ENCODE peak calls at places on chromosome 2, in seven cellular contexts. U is tibial artery; S is iris pigment epithelial cell; T is stimulated activated CD4-positive, alpha-beta T cell treated with anti-CD3 and anti-CD28 coated beads, Interleukin-4, amount 100 ng/mL, for 24 hours; I is AG20443; R is activated CD4-positive, alpha-beta T cell treated with anti-CD3 and anti-CD28 coated beads, Interleukin-2, amount 50 U/mL, for 48 hours; K is A549. J is an unnamed sample.

GRCh38 chr2:202267495-202267894 is 1.9 kb downstream of the NOP58 start:
- DNase-seq in I (no peak), T (no peak), R (no peak), S (no peak), U (no peak), K (no peak), J (no peak)

GRCh38 chr2:239684271-239684670 is 283.5 kb upstream of the HDAC4 start:
- DNase-seq in T (no peak), S (no peak), I (no peak), U (peak; percentile 12), K (no peak), R (no peak), J (no peak)

GRCh38 chr2:229714080-229714735 is at the start of gene DNER:
- DNase-seq in K (no peak), U (no peak), T (peak; percentile 35), R (peak; percentile 58), S (no peak), I (peak; percentile 64), J (no peak)

GRCh38 chr2:237911363-237912017 is 52.1 kb downstream of the RAMP1 start:
- DNase-seq in I (no peak), R (no peak), T (no peak), K (no peak), S (no peak), U (peak; percentile 65), J (no peak)

GRCh38 chr2:158772306-158773078 is 22.6 kb upstream of the DAPL1 start:
- DNase-seq in R (no peak), T (no peak), S (no peak), U (no peak), K (no peak), I (peak; percentile 48), J (no peak)

GRCh38 chr2:152034257-152034801 is 64.5 kb downstream of the CACNB4 start:
- DNase-seq in T (no peak), R (no peak), I (no peak), K (no peak), U (no peak), S (no peak), J (no peak)

GRCh38 chr2:71788186-71788525 is 334.8 kb downstream of the DYSF start:
- DNase-seq in R (no peak), U (no peak), K (no peak), T (no peak), I (no peak), S (no peak), J (no peak)

GRCh38 chr2:240299710-240300068 is 135.8 kb upstream of the GPC1 start:
- DNase-seq in I (peak; percentile 9), U (no peak), S (no peak), T (no peak), K (no peak), R (no peak), J (no peak)

GRCh38 chr2:134399096-134399495 is 145.2 kb downstream of the MGAT5 start:
- DNase-seq in I (no peak), K (no peak), R (no peak), T (no peak), U (no peak), S (peak; percentile 85), J (no peak)

GRCh38 chr2:239858179-239858578 is 167.0 kb downstream of the NDUFA10 start:
- DNase-seq in I (no peak), R (no peak), S (no peak), K (no peak), T (no peak), U (no peak), J (no peak)

GRCh38 chr2:10668402-10669012 is 21.3 kb downstream of the NOL10 start:
- DNase-seq in K (peak; percentile 72), R (no peak), S (peak; percentile 59), T (peak; percentile 45), U (no peak), I (no peak), J (peak; percentile 25)

GRCh38 chr2:150280255-150280654 is 207.2 kb downstream of the RND3 start:
- DNase-seq in U (no peak), I (peak; percentile 69), S (peak; percentile 78), R (no peak), K (no peak), T (no peak), J (no peak)

GRCh38 chr2:74441690-74442482 is at the start of gene RTKN:
- DNase-seq in K (peak; percentile 24), S (no peak), I (no peak), U (no peak), T (no peak), R (peak; percentile 40), J (peak; percentile 42)

GRCh38 chr2:188765522-188765921 is 208.7 kb upstream of the COL3A1 start:
- DNase-seq in U (no peak), I (peak; percentile 12), K (peak; percentile 30), S (peak; percentile 49), T (peak; percentile 4), R (no peak), J (no peak)

GRCh38 chr2:216012133-216012829 is 1.1 kb downstream of the MREG start:
- DNase-seq in T (no peak), U (no peak), K (peak; percentile 63), I (peak; percentile 37), R (no peak), S (peak; percentile 21), J (no peak)

GRCh38 chr2:65366595-65367125 is 65.7 kb downstream of the SPRED2 start:
- DNase-seq in S (peak; percentile 99), T (peak; percentile 50), I (peak; percentile 78), R (peak; percentile 41), K (peak; percentile 93), U (no peak), J (peak; percentile 48)

GRCh38 chr2:220465700-220466099 is 838.3 kb downstream of the SLC4A3 start:
- DNase-seq in T (no peak), U (no peak), S (no peak), R (no peak), I (no peak), K (no peak), J (no peak)

GRCh38 chr2:53021285-53021684 is 746.3 kb upstream of the CHAC2 start:
- DNase-seq in K (no peak), R (no peak), T (no peak), U (no peak), S (peak; percentile 24), I (peak; percentile 40), J (no peak)

GRCh38 chr2:16546128-16546754 is 119.4 kb downstream of the CYRIA start:
- DNase-seq in T (no peak), R (no peak), I (no peak), U (no peak), K (peak; percentile 42), S (peak; percentile 29), J (no peak)

GRCh38 chr2:36753706-36754221 is 57.3 kb downstream of the VIT start:
- DNase-seq in R (no peak), T (no peak), S (peak; percentile 10), K (no peak), I (no peak), U (no peak), J (no peak)

GRCh38 chr2:240202616-240203015 is 62.2 kb upstream of the OTOS start:
- DNase-seq in S (no peak), I (no peak), R (no peak), K (no peak), T (no peak), U (peak; percentile 25), J (no peak)

GRCh38 chr2:95267458-95268207 is 6.6 kb upstream of the PROM2 start:
- DNase-seq in T (no peak), R (no peak), K (no peak), U (peak; percentile 35), I (no peak), S (peak; percentile 34), J (no peak)

GRCh38 chr2:86398911-86399474 is 42.2 kb upstream of the KDM3A start:
- DNase-seq in U (no peak), I (no peak), R (no peak), S (no peak), K (no peak), T (no peak), J (no peak)

GRCh38 chr2:162301151-162301804 is 17.2 kb downstream of the IFIH1 start:
- DNase-seq in I (peak; percentile 43), R (peak; percentile 61), U (no peak), K (peak; percentile 60), T (peak; percentile 68), S (peak; percentile 76), J (no peak)

GRCh38 chr2:138193416-138194213 is 229.3 kb downstream of the HNMT start:
- DNase-seq in S (no peak), R (no peak), U (no peak), T (no peak), I (no peak), K (no peak), J (no peak)

GRCh38 chr2:132977812-132978529 is 308.0 kb upstream of the LYPD1 start:
- DNase-seq in U (no peak), S (peak; percentile 47), I (peak; percentile 50), T (no peak), R (no peak), K (no peak), J (no peak)

GRCh38 chr2:105329561-105330495 is at the start of gene TGFBRAP1:
- DNase-seq in K (peak; percentile 60), U (peak; percentile 71), T (peak; percentile 42), S (no peak), I (peak; percentile 91), R (peak; percentile 57), J (peak; percentile 60)

GRCh38 chr2:153055182-153055581 is 336.8 kb downstream of the ARL6IP6 start:
- DNase-seq in K (no peak), R (no peak), I (no peak), U (no peak), S (no peak), T (no peak), J (no peak)

GRCh38 chr2:107635883-107636282 is 190.8 kb upstream of the RGPD4 start:
- DNase-seq in S (peak; percentile 92), K (no peak), I (no peak), T (no peak), U (no peak), R (no peak), J (no peak)

GRCh38 chr2:2899826-2900225 is 477.8 kb downstream of the EIPR1 start:
- DNase-seq in R (no peak), I (no peak), T (no peak), K (no peak), S (no peak), U (no peak), J (no peak)

GRCh38 chr2:206614825-206615224 is 27.5 kb upstream of the FAM237A start:
- DNase-seq in K (peak; percentile 79), S (peak; percentile 86), U (no peak), T (no peak), I (peak; percentile 29), R (no peak), J (no peak)

GRCh38 chr2:120066708-120067547 is 54.1 kb downstream of the EPB41L5 start:
- DNase-seq in U (no peak), R (no peak), K (peak; percentile 88), I (no peak), S (peak; percentile 62), T (no peak), J (no peak)

GRCh38 chr2:226862623-226863022 is 26.8 kb downstream of the RHBDD1 start:
- DNase-seq in T (no peak), I (no peak), U (no peak), R (no peak), S (no peak), K (no peak), J (no peak)

GRCh38 chr2:189526936-189527654 is 53.5 kb downstream of the SLC40A1 start:
- DNase-seq in U (no peak), S (no peak), R (no peak), K (no peak), I (no peak), T (no peak), J (no peak)